ENCODE peak calls at places on chromosomes 5 and 9, in seven cellular contexts. L is right cardiac atrium; I is stimulated activated CD8-positive, alpha-beta memory T cell treated with anti-CD3 and anti-CD28 coated beads, Interleukin-15, amount 100 ng/mL, for 1 hour; K is T-cell; S is ureter; R is NCI-H774; Y is heart right ventricle. W is an unnamed sample.

GRCh38 chr9:90998573-90998972 is 197.0 kb downstream of the SYK start:
- DNase-seq in I (no peak), R (no peak), Y (no peak), L (no peak), S (no peak), K (no peak), W (no peak)

GRCh38 chr9:136173648-136174290 is 31.2 kb downstream of the LHX3 start:
- DNase-seq in Y (no peak), L (peak), I (no peak), R (no peak), K (no peak), S (no peak), W (no peak)

GRCh38 chr9:128705051-128705965 is 3.0 kb downstream of the PKN3 start:
- DNase-seq in K (no peak), I (no peak), R (no peak), Y (no peak), S (no peak), L (peak), W (no peak)

GRCh38 chr9:78298046-78298511 is 1.2 kb downstream of the PSAT1 start:
- DNase-seq in K (no peak), L (no peak), R (no peak), S (no peak), I (no peak), Y (no peak), W (no peak)

GRCh38 chr5:96124589-96124988 is 162.9 kb upstream of the ELL2 start:
- DNase-seq in I (no peak), Y (no peak), R (no peak), L (no peak), K (no peak), S (no peak), W (no peak)

GRCh38 chr9:18297532-18297872 is 176.5 kb upstream of the ADAMTSL1 start:
- DNase-seq in R (peak), L (no peak), I (no peak), K (no peak), Y (no peak), S (no peak), W (no peak)

GRCh38 chr9:97045300-97045699 is 6.4 kb upstream of the CTSV start:
- DNase-seq in R (no peak), K (no peak), L (no peak), I (no peak), S (no peak), Y (no peak), W (no peak)

GRCh38 chr9:20513126-20513913 is 109.0 kb downstream of the MLLT3 start:
- DNase-seq in Y (no peak), K (no peak), I (no peak), R (no peak), L (no peak), S (no peak), W (no peak)

GRCh38 chr5:53262348-53262970 is 152.9 kb upstream of the MOCS2 start:
- DNase-seq in R (no peak), L (no peak), Y (no peak), S (no peak), I (no peak), K (no peak), W (no peak)

GRCh38 chr5:142426129-142426641 is 101.4 kb upstream of the SPRY4 start:
- DNase-seq in Y (peak), L (peak), S (no peak), K (peak), R (no peak), I (no peak), W (peak)

GRCh38 chr5:107067391-107067790 is 603.3 kb downstream of the EFNA5 start:
- DNase-seq in R (no peak), K (no peak), S (no peak), L (peak), Y (peak), I (no peak), W (peak)

GRCh38 chr9:5593904-5594303 is 35.0 kb upstream of the RIC1 start:
- DNase-seq in L (no peak), R (no peak), I (no peak), Y (no peak), S (no peak), K (no peak), W (no peak)

GRCh38 chr5:56279979-56280378 is 46.8 kb upstream of the ANKRD55 start:
- DNase-seq in I (no peak), S (no peak), R (no peak), K (no peak), L (no peak), Y (no peak), W (no peak)

GRCh38 chr5:39503148-39503547 is 78.4 kb upstream of the DAB2 start:
- DNase-seq in S (no peak), Y (no peak), R (no peak), I (no peak), K (no peak), L (no peak), W (no peak)

GRCh38 chr5:150122158-150122510 is 33.5 kb downstream of the PDGFRB start:
- DNase-seq in R (no peak), L (peak), Y (no peak), I (no peak), S (no peak), K (no peak), W (no peak)

GRCh38 chr9:35335164-35335563 is 154.7 kb upstream of the RUSC2 start:
- DNase-seq in R (no peak), K (no peak), L (no peak), Y (no peak), I (no peak), S (no peak), W (no peak)

GRCh38 chr5:81908044-81908443 is 63.8 kb upstream of the ATG10 start:
- DNase-seq in S (no peak), K (no peak), R (no peak), L (no peak), Y (no peak), I (no peak), W (no peak)

GRCh38 chr5:140548300-140548688 is 832 bp downstream of the EIF4EBP3 start:
- DNase-seq in R (no peak), I (no peak), Y (no peak), S (no peak), K (no peak), L (no peak), W (no peak)

GRCh38 chr5:5291357-5291756 is 131.1 kb upstream of the ICE1 start:
- DNase-seq in I (no peak), Y (peak), L (no peak), R (no peak), K (no peak), S (no peak), W (no peak)

GRCh38 chr5:134964359-134965270 is 3.1 kb upstream of the CATSPER3 start:
- DNase-seq in K (peak), S (no peak), Y (no peak), R (no peak), L (no peak), I (no peak), W (no peak)

GRCh38 chr5:112419596-112420110 is 576 bp upstream of the EPB41L4A start:
- DNase-seq in S (peak), I (no peak), Y (peak), L (peak), K (no peak), R (peak), W (peak)

GRCh38 chr5:1182633-1183423 is 18.6 kb upstream of the SLC6A19 start:
- DNase-seq in K (no peak), L (peak), R (no peak), Y (no peak), S (no peak), I (no peak), W (peak)

GRCh38 chr5:109563692-109564091 is 126.0 kb upstream of the MAN2A1 start:
- DNase-seq in I (no peak), R (no peak), S (no peak), K (no peak), Y (no peak), L (no peak), W (no peak)

GRCh38 chr9:133742251-133742650 is 4.1 kb upstream of the SARDH start:
- DNase-seq in R (no peak), L (no peak), I (no peak), S (peak), K (no peak), Y (no peak), W (no peak)

GRCh38 chr5:42875785-42876374 is 64.2 kb upstream of the SELENOP start:
- DNase-seq in L (no peak), R (no peak), S (no peak), I (no peak), K (no peak), Y (no peak), W (no peak)

GRCh38 chr5:87526131-87526530 is 113.4 kb upstream of the CCNH start:
- DNase-seq in K (no peak), Y (no peak), L (peak), R (no peak), S (no peak), I (no peak), W (no peak)

GRCh38 chr5:74641778-74642542 is 1.4 kb upstream of the ENC1 start:
- DNase-seq in L (peak), R (no peak), K (peak), Y (no peak), I (no peak), S (peak), W (peak)

GRCh38 chr5:145856285-145856818 is 16.5 kb downstream of the GRXCR2 start:
- DNase-seq in K (no peak), L (peak), I (no peak), R (no peak), Y (peak), S (peak), W (peak)

GRCh38 chr9:121709798-121710197 is 58.4 kb downstream of the DAB2IP start:
- DNase-seq in S (no peak), K (no peak), L (peak), R (no peak), Y (peak), I (no peak), W (no peak)

GRCh38 chr9:88773627-88774244 is 217.5 kb upstream of the S1PR3 start:
- DNase-seq in L (no peak), I (no peak), R (no peak), S (no peak), K (no peak), Y (no peak), W (no peak)

GRCh38 chr9:121075251-121076036 is 689 bp downstream of the CNTRL start:
- DNase-seq in K (no peak), S (no peak), I (no peak), R (peak), L (no peak), Y (no peak), W (no peak)

GRCh38 chr5:54211912-54212311 is 98.5 kb downstream of the ARL15 start:
- DNase-seq in L (no peak), I (no peak), K (no peak), S (no peak), Y (no peak), R (no peak), W (no peak)

GRCh38 chr5:93545872-93546271 is 35.1 kb downstream of the NR2F1-AS1 start:
- DNase-seq in K (no peak), R (no peak), I (no peak), S (no peak), Y (no peak), L (no peak), W (no peak)

GRCh38 chr5:132510076-132510475 is 19.5 kb upstream of the IRF1 start:
- DNase-seq in L (no peak), Y (no peak), S (no peak), I (no peak), K (no peak), R (no peak), W (no peak)

GRCh38 chr5:135271533-135272310 is 127.3 kb downstream of the MACROH2A1 start:
- DNase-seq in S (no peak), I (no peak), L (no peak), K (no peak), R (no peak), Y (no peak), W (no peak)

W was measured in left ventricle myocardium inferior.